ENCODE peak calls at places on chromosome 9, in four cellular contexts. E, I, B and L are unnamed samples.

GRCh38 chr9:129875181-129875611 is 39.9 kb downstream of the USP20 start:
- DNase-seq in E (no peak), I (peak), B (no peak), L (no peak)

GRCh38 chr9:100111235-100111634 is 12.2 kb downstream of the INVS start:
- DNase-seq in E (no peak), I (no peak), B (no peak), L (no peak)

GRCh38 chr9:13863112-13863511 is 450.8 kb downstream of the NFIB start:
- DNase-seq in E (no peak), I (no peak), B (no peak), L (peak)

GRCh38 chr9:677461-678097 is 163.9 kb upstream of the DMRT1 start:
- DNase-seq in E (peak), I (no peak), B (no peak), L (no peak)

GRCh38 chr9:17291766-17292165 is 156.9 kb downstream of the CNTLN start:
- DNase-seq in E (no peak), I (no peak), B (no peak), L (no peak)

GRCh38 chr9:98356953-98357352 is 101.5 kb upstream of the TBC1D2 start:
- DNase-seq in E (peak), I (no peak), B (no peak), L (no peak)

GRCh38 chr9:27535701-27536118 is 6.1 kb upstream of the MOB3B start:
- DNase-seq in E (no peak), I (peak), B (no peak), L (peak)

GRCh38 chr9:36402536-36402935 is 2.5 kb upstream of the RNF38 start:
- DNase-seq in E (no peak), I (no peak), B (no peak), L (no peak)

GRCh38 chr9:136169495-136169894 is 35.4 kb downstream of the LHX3 start:
- DNase-seq in E (no peak), I (no peak), B (no peak), L (peak)

GRCh38 chr9:38108326-38108725 is 39.3 kb upstream of the SHB start:
- DNase-seq in E (no peak), I (no peak), B (no peak), L (peak)

GRCh38 chr9:18890372-18890771 is 142.6 kb downstream of the SAXO1 start:
- DNase-seq in E (peak), I (no peak), B (no peak), L (no peak)

GRCh38 chr9:35962126-35962906 is 4.4 kb upstream of the OR2S2 start:
- DNase-seq in E (no peak), I (peak), B (no peak), L (no peak)